ENCODE peak calls at places on chromosomes 16 and 17, in seven cellular contexts. One of them, this sample, is unnamed.

GRCh38 chr17:72613411-72614292 is 478.8 kb downstream of the SLC39A11 start:
- DNase-seq in AG10803: peak; percentile 54
- DNase-seq in choroid plexus epithelial cell: peak; percentile 66
- DNase-seq in AG04449: no peak
- DNase-seq in OCI-LY7: no peak
- DNase-seq in uterus: no peak
- DNase-seq in fibroblast of the aortic adventitia: peak; percentile 50
- DNase-seq in this sample: no peak

GRCh38 chr16:25192096-25192495 is 24.7 kb upstream of the AQP8 start:
- DNase-seq in AG10803: peak; percentile 60
- DNase-seq in choroid plexus epithelial cell: no peak
- DNase-seq in AG04449: peak; percentile 10
- DNase-seq in OCI-LY7: no peak
- DNase-seq in uterus: no peak
- DNase-seq in fibroblast of the aortic adventitia: peak; percentile 5
- DNase-seq in this sample: no peak

GRCh38 chr16:81327483-81328196 is 12.9 kb downstream of the GAN start:
- DNase-seq in AG10803: no peak
- DNase-seq in choroid plexus epithelial cell: no peak
- DNase-seq in AG04449: no peak
- DNase-seq in OCI-LY7: no peak
- DNase-seq in uterus: no peak
- DNase-seq in fibroblast of the aortic adventitia: no peak
- DNase-seq in this sample: no peak

GRCh38 chr16:87831421-87832136 is 37.7 kb downstream of the SLC7A5 start:
- DNase-seq in AG10803: no peak
- DNase-seq in choroid plexus epithelial cell: no peak
- DNase-seq in AG04449: no peak
- DNase-seq in OCI-LY7: no peak
- DNase-seq in uterus: no peak
- DNase-seq in fibroblast of the aortic adventitia: no peak
- DNase-seq in this sample: peak; percentile 66

GRCh38 chr17:66964930-66965800 is 658 bp downstream of the CACNG4 start:
- DNase-seq in AG10803: no peak
- DNase-seq in choroid plexus epithelial cell: no peak
- DNase-seq in AG04449: no peak
- DNase-seq in OCI-LY7: no peak
- DNase-seq in uterus: no peak
- DNase-seq in fibroblast of the aortic adventitia: no peak
- DNase-seq in this sample: no peak

GRCh38 chr16:88815901-88816589 is 4.3 kb upstream of the APRT start:
- DNase-seq in AG10803: no peak
- DNase-seq in choroid plexus epithelial cell: no peak
- DNase-seq in AG04449: no peak
- DNase-seq in OCI-LY7: peak; percentile 71
- DNase-seq in uterus: no peak
- DNase-seq in fibroblast of the aortic adventitia: no peak
- DNase-seq in this sample: no peak

GRCh38 chr17:75835315-75835987 is 8.8 kb downstream of the UNC13D start:
- DNase-seq in AG10803: no peak
- DNase-seq in choroid plexus epithelial cell: no peak
- DNase-seq in AG04449: no peak
- DNase-seq in OCI-LY7: no peak
- DNase-seq in uterus: no peak
- DNase-seq in fibroblast of the aortic adventitia: no peak
- DNase-seq in this sample: no peak

GRCh38 chr16:67847064-67847861 is at the start of gene CENPT:
- DNase-seq in AG10803: peak; percentile 72
- DNase-seq in choroid plexus epithelial cell: peak; percentile 70
- DNase-seq in AG04449: no peak
- DNase-seq in OCI-LY7: peak; percentile 77
- DNase-seq in uterus: peak; percentile 47
- DNase-seq in fibroblast of the aortic adventitia: peak; percentile 61
- DNase-seq in this sample: no peak

GRCh38 chr17:51796026-51796425 is 362.5 kb downstream of the CA10 start:
- DNase-seq in AG10803: no peak
- DNase-seq in choroid plexus epithelial cell: no peak
- DNase-seq in AG04449: no peak
- DNase-seq in OCI-LY7: no peak
- DNase-seq in uterus: no peak
- DNase-seq in fibroblast of the aortic adventitia: no peak
- DNase-seq in this sample: no peak

GRCh38 chr16:11673091-11674000 is 5.1 kb downstream of the SNN start:
- DNase-seq in AG10803: no peak
- DNase-seq in choroid plexus epithelial cell: no peak
- DNase-seq in AG04449: no peak
- DNase-seq in OCI-LY7: no peak
- DNase-seq in uterus: no peak
- DNase-seq in fibroblast of the aortic adventitia: no peak
- DNase-seq in this sample: no peak

GRCh38 chr17:43316522-43317142 is 82.2 kb upstream of the ARL4D start:
- DNase-seq in AG10803: no peak
- DNase-seq in choroid plexus epithelial cell: no peak
- DNase-seq in AG04449: no peak
- DNase-seq in OCI-LY7: peak; percentile 51
- DNase-seq in uterus: no peak
- DNase-seq in fibroblast of the aortic adventitia: peak; percentile 6
- DNase-seq in this sample: no peak

GRCh38 chr17:66964083-66964771 is at the start of gene CACNG4:
- DNase-seq in AG10803: no peak
- DNase-seq in choroid plexus epithelial cell: no peak
- DNase-seq in AG04449: no peak
- DNase-seq in OCI-LY7: no peak
- DNase-seq in uterus: no peak
- DNase-seq in fibroblast of the aortic adventitia: no peak
- DNase-seq in this sample: no peak

GRCh38 chr17:17108681-17109049 is 66.4 kb downstream of the MPRIP start:
- DNase-seq in AG10803: no peak
- DNase-seq in choroid plexus epithelial cell: no peak
- DNase-seq in AG04449: no peak
- DNase-seq in OCI-LY7: no peak
- DNase-seq in uterus: no peak
- DNase-seq in fibroblast of the aortic adventitia: no peak
- DNase-seq in this sample: no peak

GRCh38 chr16:67750466-67750865 is 31.4 kb upstream of the GFOD2 start:
- DNase-seq in AG10803: no peak
- DNase-seq in choroid plexus epithelial cell: no peak
- DNase-seq in AG04449: no peak
- DNase-seq in OCI-LY7: peak; percentile 35
- DNase-seq in uterus: no peak
- DNase-seq in fibroblast of the aortic adventitia: no peak
- DNase-seq in this sample: no peak

GRCh38 chr16:66927012-66927436 is 1.7 kb upstream of the RRAD start:
- DNase-seq in AG10803: peak; percentile 94
- DNase-seq in choroid plexus epithelial cell: peak; percentile 92
- DNase-seq in AG04449: peak; percentile 65
- DNase-seq in OCI-LY7: no peak
- DNase-seq in uterus: no peak
- DNase-seq in fibroblast of the aortic adventitia: peak; percentile 81
- DNase-seq in this sample: no peak

GRCh38 chr17:20280832-20281231 is 186.5 kb downstream of the LGALS9B start:
- DNase-seq in AG10803: no peak
- DNase-seq in choroid plexus epithelial cell: no peak
- DNase-seq in AG04449: no peak
- DNase-seq in OCI-LY7: no peak
- DNase-seq in uterus: no peak
- DNase-seq in fibroblast of the aortic adventitia: no peak
- DNase-seq in this sample: no peak

GRCh38 chr16:35749253-35750141 is 2290.1 kb downstream of the TP53TG3F start:
- DNase-seq in AG10803: no peak
- DNase-seq in choroid plexus epithelial cell: no peak
- DNase-seq in AG04449: no peak
- DNase-seq in OCI-LY7: no peak
- DNase-seq in uterus: no peak
- DNase-seq in fibroblast of the aortic adventitia: no peak
- DNase-seq in this sample: no peak

GRCh38 chr17:33848433-33848832 is 406.7 kb upstream of the CCL2 start:
- DNase-seq in AG10803: no peak
- DNase-seq in choroid plexus epithelial cell: no peak
- DNase-seq in AG04449: no peak
- DNase-seq in OCI-LY7: no peak
- DNase-seq in uterus: no peak
- DNase-seq in fibroblast of the aortic adventitia: no peak
- DNase-seq in this sample: no peak

GRCh38 chr17:56681561-56682266 is 88.2 kb downstream of the NOG start:
- DNase-seq in AG10803: peak; percentile 85
- DNase-seq in choroid plexus epithelial cell: peak; percentile 93
- DNase-seq in AG04449: peak; percentile 54
- DNase-seq in OCI-LY7: no peak
- DNase-seq in uterus: no peak
- DNase-seq in fibroblast of the aortic adventitia: peak; percentile 61
- DNase-seq in this sample: no peak

GRCh38 chr16:84044108-84044488 is 1.5 kb upstream of the SLC38A8 start:
- DNase-seq in AG10803: peak; percentile 21
- DNase-seq in choroid plexus epithelial cell: peak; percentile 47
- DNase-seq in AG04449: no peak
- DNase-seq in OCI-LY7: peak; percentile 14
- DNase-seq in uterus: no peak
- DNase-seq in fibroblast of the aortic adventitia: peak; percentile 45
- DNase-seq in this sample: no peak

GRCh38 chr17:75980188-75981018 is 1.4 kb downstream of the TEN1 start:
- DNase-seq in AG10803: peak; percentile 24
- DNase-seq in choroid plexus epithelial cell: no peak
- DNase-seq in AG04449: no peak
- DNase-seq in OCI-LY7: no peak
- DNase-seq in uterus: no peak
- DNase-seq in fibroblast of the aortic adventitia: no peak
- DNase-seq in this sample: no peak

GRCh38 chr17:13001991-13002615 is 15.7 kb downstream of the ELAC2 start:
- DNase-seq in AG10803: no peak
- DNase-seq in choroid plexus epithelial cell: no peak
- DNase-seq in AG04449: no peak
- DNase-seq in OCI-LY7: no peak
- DNase-seq in uterus: no peak
- DNase-seq in fibroblast of the aortic adventitia: peak; percentile 16
- DNase-seq in this sample: peak; percentile 9

GRCh38 chr16:46629331-46629843 is 8.2 kb upstream of the SHCBP1 start:
- DNase-seq in AG10803: peak; percentile 57
- DNase-seq in choroid plexus epithelial cell: peak; percentile 71
- DNase-seq in AG04449: no peak
- DNase-seq in OCI-LY7: no peak
- DNase-seq in uterus: no peak
- DNase-seq in fibroblast of the aortic adventitia: peak; percentile 76
- DNase-seq in this sample: no peak
- TF ChIP-seq CTCF in AG10803: peak; percentile 58
- TF ChIP-seq CTCF in choroid plexus epithelial cell: peak; percentile 66
- TF ChIP-seq CTCF in AG04449: peak; percentile 33
- TF ChIP-seq CTCF in OCI-LY7: peak; percentile 50
- TF ChIP-seq CTCF in uterus: no peak
- TF ChIP-seq CTCF in fibroblast of the aortic adventitia: peak; percentile 60
- TF ChIP-seq CTCF in this sample: peak; percentile 71

DNA sequence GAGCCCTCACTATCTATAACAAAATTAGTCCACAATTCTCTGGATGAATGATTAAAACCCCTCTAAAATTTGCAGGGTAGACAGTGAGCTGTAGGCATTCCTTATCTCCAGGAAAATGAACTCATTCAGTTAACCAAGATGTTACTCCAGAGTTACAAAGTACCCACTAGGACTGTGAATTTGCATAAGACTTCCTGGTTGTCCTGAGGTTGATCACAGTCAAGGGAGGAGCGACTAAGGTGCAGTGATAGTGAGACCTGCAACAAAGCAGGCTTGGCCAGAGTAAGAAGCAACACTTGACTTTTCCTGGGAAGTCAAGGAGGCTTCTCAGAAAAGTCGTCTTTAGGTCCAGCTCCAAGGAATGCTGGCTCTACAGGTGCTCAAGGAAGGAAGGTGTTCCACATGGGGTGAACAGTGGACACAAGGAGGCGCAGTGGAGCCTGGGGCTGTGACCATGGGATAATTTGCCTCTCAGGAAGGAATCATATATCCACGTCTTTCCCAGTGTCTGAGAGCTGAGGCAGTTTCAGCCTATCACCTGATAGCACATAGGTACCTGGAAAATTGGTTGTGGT is 821.0 kb upstream of the EEF2KMT start:
- DNase-seq in AG10803: no peak
- DNase-seq in choroid plexus epithelial cell: no peak
- DNase-seq in AG04449: no peak
- DNase-seq in OCI-LY7: no peak
- DNase-seq in uterus: no peak
- DNase-seq in fibroblast of the aortic adventitia: no peak
- DNase-seq in this sample: no peak
- TF ChIP-seq CTCF in AG10803: no peak
- TF ChIP-seq CTCF in choroid plexus epithelial cell: no peak
- TF ChIP-seq CTCF in AG04449: no peak
- TF ChIP-seq CTCF in OCI-LY7: peak; percentile 43
- TF ChIP-seq CTCF in uterus: no peak
- TF ChIP-seq CTCF in fibroblast of the aortic adventitia: no peak
- TF ChIP-seq CTCF in this sample: no peak

DNA sequence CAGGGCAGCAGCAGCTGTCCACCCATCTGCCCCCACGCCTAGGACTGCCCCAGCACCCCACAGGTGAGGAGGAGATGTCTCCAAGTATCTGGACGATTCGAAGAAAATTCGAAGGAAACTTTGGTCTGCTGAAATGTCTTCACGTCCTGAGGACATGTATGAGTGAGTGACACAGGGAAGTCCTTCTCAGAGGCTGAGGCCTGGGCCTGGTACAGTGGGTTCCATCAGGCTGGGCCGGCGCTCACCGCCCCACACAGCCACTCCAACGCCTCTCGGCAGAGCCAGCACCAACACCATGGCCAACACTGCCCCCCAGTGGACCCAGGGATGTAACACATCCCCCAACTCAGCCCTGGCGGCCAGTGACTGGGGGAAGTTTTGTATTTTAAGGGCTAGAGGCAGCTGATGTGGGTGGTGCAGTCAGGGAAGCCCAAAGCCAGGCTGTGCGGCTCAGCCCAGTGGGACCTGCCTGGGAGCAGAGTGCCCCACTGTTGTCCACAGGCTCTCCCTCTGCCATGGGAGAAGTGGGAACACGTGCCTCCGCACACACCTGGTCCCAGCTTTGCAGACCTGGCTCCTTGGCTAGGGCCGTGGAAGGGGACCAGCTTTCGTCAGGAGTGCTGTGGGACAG is 55.8 kb upstream of the FASN start:
- DNase-seq in AG10803: peak; percentile 57
- DNase-seq in choroid plexus epithelial cell: peak; percentile 78
- DNase-seq in AG04449: no peak
- DNase-seq in OCI-LY7: peak; percentile 85
- DNase-seq in uterus: peak; percentile 67
- DNase-seq in fibroblast of the aortic adventitia: peak; percentile 73
- DNase-seq in this sample: no peak
- TF ChIP-seq CTCF in AG10803: peak; percentile 82
- TF ChIP-seq CTCF in choroid plexus epithelial cell: peak; percentile 92
- TF ChIP-seq CTCF in AG04449: peak; percentile 89
- TF ChIP-seq CTCF in OCI-LY7: peak; percentile 99
- TF ChIP-seq CTCF in uterus: peak; percentile 71
- TF ChIP-seq CTCF in fibroblast of the aortic adventitia: peak; percentile 96
- TF ChIP-seq CTCF in this sample: peak; percentile 88

DNA sequence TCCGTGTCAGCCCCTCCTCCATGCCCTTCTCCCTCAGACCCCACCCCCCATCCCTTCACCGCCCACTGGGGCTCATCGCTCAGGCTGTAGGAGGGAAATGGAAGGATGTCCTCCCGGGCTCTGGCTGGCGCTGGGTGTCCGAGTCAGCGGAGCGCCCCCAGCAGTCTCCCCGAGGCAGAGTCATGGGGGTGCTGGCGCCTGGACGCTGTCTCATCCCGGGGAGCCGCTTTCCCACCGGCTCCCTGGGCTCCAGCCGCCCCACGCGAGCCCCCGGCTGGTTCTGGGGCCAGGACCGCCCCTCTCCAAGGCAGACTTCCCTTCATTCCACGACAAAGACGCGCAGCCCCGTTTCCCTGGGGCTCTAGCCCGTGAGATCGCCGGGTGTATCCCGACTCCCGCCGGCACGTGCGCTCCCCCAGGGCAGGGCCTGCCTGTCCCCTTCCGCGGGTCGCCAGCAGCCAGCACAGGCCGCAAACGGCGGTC is 398 bp upstream of the ANTKMT start:
- DNase-seq in AG10803: peak; percentile 59
- DNase-seq in choroid plexus epithelial cell: peak; percentile 76
- DNase-seq in AG04449: no peak
- DNase-seq in OCI-LY7: no peak
- DNase-seq in uterus: peak; percentile 51
- DNase-seq in fibroblast of the aortic adventitia: peak; percentile 62
- DNase-seq in this sample: no peak
- TF ChIP-seq CTCF in AG10803: peak; percentile 37
- TF ChIP-seq CTCF in choroid plexus epithelial cell: peak; percentile 35
- TF ChIP-seq CTCF in AG04449: peak; percentile 52
- TF ChIP-seq CTCF in OCI-LY7: peak; percentile 58
- TF ChIP-seq CTCF in uterus: no peak
- TF ChIP-seq CTCF in fibroblast of the aortic adventitia: peak; percentile 34
- TF ChIP-seq CTCF in this sample: peak; percentile 15